ENCODE peak calls at places on chromosomes 2 and 18, in four cellular contexts. J, V, B and C are unnamed samples.

GRCh38 chr2:24676493-24676892 is 116.7 kb downstream of the PTRHD1 start:
- DNase-seq in B (no peak), J (no peak), V (no peak), C (no peak)

GRCh38 chr2:179070895-179071294 is 21.0 kb upstream of the CCDC141 start:
- DNase-seq in B (no peak), V (no peak), J (no peak), C (no peak)

GRCh38 chr2:1929962-1930361 is 185.6 kb upstream of the PXDN start:
- DNase-seq in V (no peak), B (no peak), J (no peak), C (no peak)

GRCh38 chr2:96824079-96824870 is 8.2 kb downstream of the CNNM3 start:
- DNase-seq in B (no peak), V (peak; percentile 44), J (peak; percentile 50), C (no peak)

GRCh38 chr2:20434588-20435294 is 12.1 kb upstream of the RHOB start:
- DNase-seq in V (no peak), B (no peak), J (no peak), C (no peak)

GRCh38 chr2:46481541-46482193 is 2.3 kb downstream of the TMEM247 start:
- DNase-seq in B (peak; percentile 69), J (peak; percentile 88), V (peak; percentile 61), C (no peak)

GRCh38 chr2:117523842-117524241 is 290.6 kb upstream of the DDX18 start:
- DNase-seq in B (no peak), V (no peak), J (no peak), C (no peak)

GRCh38 chr2:885230-886071 is 65.2 kb upstream of the SNTG2 start:
- DNase-seq in J (no peak), B (no peak), V (no peak), C (no peak)

GRCh38 chr2:6927753-6928152 is 10.5 kb downstream of the RNF144A start:
- DNase-seq in V (no peak), J (no peak), B (no peak), C (no peak)

GRCh38 chr2:147648471-147648870 is 196.4 kb upstream of the ACVR2A start:
- DNase-seq in V (no peak), B (no peak), J (no peak), C (no peak)

GRCh38 chr2:108928660-108929377 is 60.2 kb downstream of the EDAR start:
- DNase-seq in J (no peak), V (no peak), B (no peak), C (no peak)

GRCh38 chr2:46135936-46136335 is 161.3 kb upstream of the EPAS1 start:
- DNase-seq in B (no peak), J (peak; percentile 29), V (peak; percentile 49), C (no peak)

GRCh38 chr18:35688757-35689156 is 107.2 kb downstream of the GALNT1 start:
- DNase-seq in J (no peak), V (no peak), B (no peak), C (no peak)

GRCh38 chr2:39671606-39672005 is 5.9 kb downstream of the TMEM178A start:
- DNase-seq in V (no peak), J (no peak), B (no peak), C (no peak)

GRCh38 chr2:30706534-30707303 is 100.5 kb downstream of the CAPN13 start:
- DNase-seq in B (no peak), V (no peak), J (peak; percentile 83), C (no peak)

GRCh38 chr2:118530976-118531375 is 316.5 kb downstream of the EN1 start:
- DNase-seq in B (peak; percentile 3), V (no peak), J (peak; percentile 49), C (no peak)

GRCh38 chr2:127043367-127044164 is 63.4 kb downstream of the BIN1 start:
- DNase-seq in B (no peak), J (no peak), V (no peak), C (no peak)

GRCh38 chr2:120704696-120705095 is 31.0 kb upstream of the GLI2 start:
- DNase-seq in J (no peak), V (no peak), B (no peak), C (no peak)

GRCh38 chr2:50720695-50721314 is 311.1 kb downstream of the NRXN1 start:
- DNase-seq in V (no peak), B (no peak), J (no peak), C (no peak)

GRCh38 chr2:241850544-241851324 is 8.0 kb downstream of the PDCD1 start:
- DNase-seq in V (no peak), B (no peak), J (no peak), C (no peak)

GRCh38 chr18:28855989-28856388 is 679.1 kb upstream of the CDH2 start:
- DNase-seq in V (no peak), B (no peak), J (no peak), C (no peak)

GRCh38 chr2:237210763-237211162 is 125.1 kb downstream of the COPS8 start:
- DNase-seq in B (no peak), V (no peak), J (no peak), C (no peak)

GRCh38 chr18:48638896-48639771 is 100.3 kb downstream of the CTIF start:
- DNase-seq in B (no peak), J (no peak), V (no peak), C (no peak)

GRCh38 chr2:31282634-31283033 is 48.7 kb downstream of the EHD3 start:
- DNase-seq in J (no peak), V (no peak), B (no peak), C (no peak)

GRCh38 chr2:26861610-26862224 is 13.8 kb downstream of the DPYSL5 start:
- DNase-seq in B (no peak), J (no peak), V (no peak), C (no peak)

GRCh38 chr2:84302513-84303412 is 156.3 kb downstream of the SUCLG1 start:
- DNase-seq in B (peak; percentile 19), J (peak; percentile 58), V (no peak), C (peak; percentile 23)
- TF ChIP-seq CTCF in B (peak; percentile 89), J (peak; percentile 93), V (peak; percentile 87), C (peak; percentile 94)

DNA sequence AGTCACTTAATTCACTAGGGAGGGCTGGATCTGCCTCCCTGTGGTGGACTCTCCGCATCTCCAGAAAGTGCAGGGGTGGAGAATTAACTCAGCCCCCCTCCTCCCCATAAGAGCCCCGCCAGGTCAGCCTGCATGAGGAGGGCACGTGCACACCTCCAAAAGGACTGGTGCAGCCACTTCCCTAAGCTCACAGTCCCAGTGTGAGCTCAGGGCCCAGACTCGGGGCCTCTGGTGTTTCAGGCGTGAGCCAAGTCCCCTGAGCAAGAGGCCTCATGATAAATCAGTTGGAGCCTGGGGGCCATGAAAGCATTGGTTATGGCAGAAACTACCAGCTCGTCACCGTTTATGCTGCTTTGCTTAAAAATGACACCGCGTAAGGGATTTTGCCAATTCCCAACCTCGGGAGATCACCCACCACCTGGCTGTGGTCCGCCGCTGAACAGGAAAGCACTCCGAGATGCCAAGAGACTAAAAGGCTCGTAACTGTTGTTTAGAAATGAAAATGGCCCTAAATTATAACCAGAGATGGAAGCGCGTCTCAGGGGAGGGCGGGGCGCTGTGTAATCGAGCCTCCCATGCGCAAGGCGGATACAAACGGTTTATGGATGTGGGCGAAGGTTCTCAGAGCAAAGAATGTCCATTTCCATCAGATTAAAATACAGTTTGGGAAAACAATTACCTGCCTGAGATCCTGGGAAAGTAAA is 141.6 kb downstream of the BCL2 start:
- DNase-seq in J (peak; percentile 67), V (no peak), B (no peak), C (no peak)
- H3K4me3 ChIP-seq in J (peak overlapping the region; percentile 6), V (no peak overlapping the region), B (no peak overlapping the region), C (no peak overlapping the region)

GRCh38 chr2:240714747-240715725 is 23.4 kb downstream of the AQP12A start:
- DNase-seq in J (no peak), V (no peak), B (no peak), C (no peak)
- TF ChIP-seq CTCF in J (no peak), V (no peak), B (no peak), C (no peak)

GRCh38 chr18:57976230-57976773 is 67.7 kb upstream of the NEDD4L start:
- DNase-seq in J (no peak), B (no peak), V (no peak), C (no peak)

GRCh38 chr18:57974585-57974984 is 69.4 kb upstream of the NEDD4L start:
- DNase-seq in V (no peak), B (no peak), J (no peak), C (no peak)

GRCh38 chr18:57973889-57974288 is 70.1 kb upstream of the NEDD4L start:
- DNase-seq in V (no peak), J (no peak), B (no peak), C (no peak)

GRCh38 chr18:57980573-57981348 is 63.3 kb upstream of the NEDD4L start:
- DNase-seq in B (no peak), V (no peak), J (no peak), C (no peak)

DNA sequence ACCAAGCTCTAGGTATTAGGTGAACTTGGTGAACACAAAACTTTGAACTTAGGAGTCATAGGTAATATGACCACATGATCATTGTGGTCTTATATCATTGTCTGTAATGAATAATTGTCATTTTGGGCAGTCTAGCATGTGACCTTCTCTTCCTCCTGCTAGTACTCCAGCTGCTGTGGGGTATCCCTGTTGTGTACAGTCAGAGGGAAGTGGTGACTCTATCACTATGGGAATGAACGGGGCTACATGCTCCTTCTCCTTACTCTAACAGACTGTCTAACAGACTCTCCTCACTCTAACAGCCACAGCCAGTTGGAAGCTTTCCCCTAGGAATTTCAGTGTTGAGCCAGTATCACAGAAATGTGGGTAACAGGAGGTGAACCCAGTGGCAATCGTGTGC is 68.2 kb upstream of the NEDD4L start:
- DNase-seq in V (no peak), B (no peak), J (no peak), C (no peak)
- H3K4me3 ChIP-seq in V (no peak overlapping the region), B (no peak overlapping the region), J (no peak overlapping the region), C (peak overlapping the region; percentile 24)

GRCh38 chr2:209146682-209147320 is 277.0 kb upstream of the MAP2 start:
- DNase-seq in J (no peak), V (no peak), B (no peak), C (no peak)
- TF ChIP-seq CTCF in J (no peak), V (no peak), B (no peak), C (no peak)